ENCODE peak calls at places on chromosome 10, in nine cellular contexts. J is stimulated activated naive CD8-positive, alpha-beta T cell treated with anti-CD3 and anti-CD28 coated beads, Interleukin-15, Interleukin-2, amounts not matched to agents 100 U/mL and 50 U/mL, for 24 hours; T is esophagus muscularis mucosa; Z is OCI-LY7; W is GDM1; C is nephron progenitor cell; P is uterus; S is stimulated activated CD4-positive, alpha-beta T cell treated with anti-CD3 and anti-CD28 coated beads, Interleukin-4, amount 100 ng/mL, for 1 hour; B is activated naive CD4-positive, alpha-beta T cell treated with Interleukin-2 at 50 U/mL for 16 hours. V is an unnamed sample.

GRCh38 chr10:119030421-119031250 is 1.1 kb downstream of the NANOS1 start:
- DNase-seq in B (peak), W (no peak), S (peak), J (peak), Z (peak), P (no peak), T (peak), C (peak), V (no peak)

GRCh38 chr10:4073912-4074311 is 288.9 kb upstream of the KLF6 start:
- DNase-seq in B (no peak), W (no peak), S (no peak), Z (no peak), P (no peak), C (no peak), T (no peak), J (no peak), V (no peak)

GRCh38 chr10:72074413-72075183 is 13.8 kb downstream of the SPOCK2 start:
- DNase-seq in J (no peak), W (no peak), S (no peak), P (no peak), Z (no peak), B (no peak), C (no peak), T (no peak), V (no peak)

GRCh38 chr10:87578160-87578559 is 73.5 kb downstream of the MINPP1 start:
- DNase-seq in T (no peak), J (no peak), C (no peak), P (no peak), W (no peak), Z (no peak), B (no peak), S (no peak), V (no peak)

GRCh38 chr10:35784751-35785150 is 142.7 kb upstream of the FZD8 start:
- DNase-seq in W (no peak), S (no peak), C (no peak), J (no peak), B (no peak), T (no peak), P (no peak), Z (no peak), V (no peak)

GRCh38 chr10:76116523-76116922 is 685.1 kb downstream of the LRMDA start:
- DNase-seq in B (no peak), P (no peak), T (no peak), C (no peak), S (no peak), J (no peak), W (no peak), Z (no peak), V (no peak)

GRCh38 chr10:103829266-103829665 is 26.1 kb downstream of the SH3PXD2A start:
- DNase-seq in W (no peak), B (no peak), J (no peak), S (no peak), P (no peak), Z (peak), T (no peak), C (no peak), V (no peak)

GRCh38 chr10:73110345-73110849 is at the start of gene NUDT13:
- DNase-seq in P (peak), Z (no peak), S (peak), C (peak), T (peak), W (peak), B (peak), J (peak), V (peak)

GRCh38 chr10:114652402-114653368 is 5.4 kb downstream of the ABLIM1 start:
- DNase-seq in C (no peak), W (no peak), P (no peak), S (no peak), B (no peak), Z (no peak), J (no peak), T (no peak), V (no peak)

GRCh38 chr10:13659887-13660544 is 73.3 kb downstream of the PRPF18 start:
- DNase-seq in S (peak), C (peak), P (peak), Z (peak), J (peak), W (peak), T (no peak), B (peak), V (no peak)

GRCh38 chr10:79402951-79403350 is 42.5 kb downstream of the ZCCHC24 start:
- DNase-seq in P (peak), W (no peak), B (no peak), S (no peak), J (no peak), Z (no peak), C (no peak), T (no peak), V (no peak)

GRCh38 chr10:90674927-90675326 is 182.9 kb downstream of the HTR7 start:
- DNase-seq in Z (no peak), C (no peak), B (no peak), W (no peak), J (no peak), S (no peak), T (no peak), P (no peak), V (peak)

GRCh38 chr10:79178614-79179403 is 110.0 kb downstream of the ZMIZ1 start:
- DNase-seq in J (no peak), T (no peak), W (peak), Z (no peak), B (no peak), P (peak), C (peak), S (no peak), V (no peak)

GRCh38 chr10:70122742-70123141 is 9.9 kb downstream of the AIFM2 start:
- DNase-seq in T (no peak), Z (no peak), B (no peak), S (no peak), C (no peak), P (no peak), J (no peak), W (no peak), V (no peak)

GRCh38 chr10:130578532-130579289 is 442.5 kb downstream of the GLRX3 start:
- DNase-seq in C (no peak), S (no peak), B (no peak), P (no peak), W (no peak), J (no peak), Z (no peak), T (peak), V (no peak)

GRCh38 chr10:60139798-60140566 is 233.6 kb upstream of the CCDC6 start:
- DNase-seq in S (no peak), W (no peak), Z (no peak), C (peak), J (no peak), P (no peak), T (no peak), B (no peak), V (no peak)